ENCODE peak calls at places on chromosome 12, in eight cellular contexts. L, G, J, H, I, E, S and Y are unnamed samples.

GRCh38 chr12:66354291-66354690 is 52.0 kb downstream of the HELB start:
- DNase-seq in L (no peak), G (no peak), J (no peak), H (no peak), I (no peak), E (no peak), S (no peak), Y (no peak)

GRCh38 chr12:2084553-2085296 is 31.9 kb downstream of the CACNA1C start:
- DNase-seq in L (peak; percentile 89), G (no peak), J (no peak), H (no peak), I (no peak), E (peak; percentile 64), S (no peak), Y (no peak)

GRCh38 chr12:27333311-27334009 is 824 bp downstream of the BMAL2 start:
- DNase-seq in L (no peak), G (peak; percentile 18), J (peak; percentile 61), H (peak; percentile 48), I (peak; percentile 52), E (no peak), S (no peak), Y (peak; percentile 30)

GRCh38 chr12:80121661-80122060 is 22.3 kb downstream of the OTOGL start:
- DNase-seq in L (no peak), G (no peak), J (no peak), H (no peak), I (no peak), E (no peak), S (no peak), Y (no peak)

GRCh38 chr12:58894040-58894439 is 26.3 kb downstream of the LRIG3 start:
- DNase-seq in L (no peak), G (no peak), J (no peak), H (no peak), I (no peak), E (no peak), S (peak; percentile 14), Y (no peak)

GRCh38 chr12:70366581-70367267 is 634 bp downstream of the KCNMB4 start:
- DNase-seq in L (peak; percentile 19), G (peak; percentile 63), J (peak; percentile 62), H (peak; percentile 50), I (peak; percentile 37), E (peak; percentile 44), S (peak; percentile 36), Y (peak; percentile 66)

GRCh38 chr12:79689477-79690155 is 1.1 kb downstream of the PAWR start:
- DNase-seq in L (peak; percentile 46), G (peak; percentile 42), J (peak; percentile 62), H (peak; percentile 33), I (peak; percentile 68), E (peak; percentile 18), S (peak; percentile 44), Y (no peak)

GRCh38 chr12:57166971-57167371 is 19.6 kb upstream of the LRP1-AS start:
- DNase-seq in L (peak; percentile 90), G (no peak), J (peak; percentile 68), H (no peak), I (no peak), E (no peak), S (no peak), Y (no peak)

GRCh38 chr12:123995023-123995422 is 22.0 kb downstream of the ZNF664 start:
- DNase-seq in L (peak; percentile 80), G (no peak), J (no peak), H (no peak), I (no peak), E (no peak), S (no peak), Y (no peak)

GRCh38 chr12:52307836-52308806 is 13.1 kb downstream of the KRT83 start:
- DNase-seq in L (no peak), G (peak; percentile 12), J (peak; percentile 78), H (peak; percentile 80), I (peak; percentile 45), E (peak; percentile 42), S (no peak), Y (peak; percentile 66)

GRCh38 chr12:98870521-98870920 is 225.4 kb downstream of the APAF1 start:
- DNase-seq in L (no peak), G (no peak), J (no peak), H (no peak), I (no peak), E (peak; percentile 90), S (no peak), Y (peak; percentile 72)

GRCh38 chr12:112309797-112310196 is 72.4 kb downstream of the HECTD4 start:
- DNase-seq in L (peak; percentile 35), G (no peak), J (no peak), H (no peak), I (no peak), E (no peak), S (no peak), Y (no peak)

GRCh38 chr12:76444408-76444984 is 96.3 kb upstream of the BBS10 start:
- DNase-seq in L (peak; percentile 40), G (no peak), J (no peak), H (no peak), I (no peak), E (no peak), S (no peak), Y (no peak)

GRCh38 chr12:52141306-52141705 is 50.5 kb downstream of the KRT80 start:
- DNase-seq in L (no peak), G (no peak), J (no peak), H (peak; percentile 42), I (no peak), E (no peak), S (peak; percentile 45), Y (no peak)

GRCh38 chr12:107551434-107551833 is 134.2 kb upstream of the PWP1 start:
- DNase-seq in L (no peak), G (no peak), J (no peak), H (no peak), I (no peak), E (no peak), S (no peak), Y (no peak)

GRCh38 chr12:54215990-54216579 is 27.3 kb upstream of the SMUG1 start:
- DNase-seq in L (peak; percentile 40), G (no peak), J (peak; percentile 63), H (no peak), I (no peak), E (peak; percentile 35), S (no peak), Y (peak; percentile 40)

GRCh38 chr12:3445127-3445978 is 45.6 kb upstream of the PRMT8 start:
- DNase-seq in L (no peak), G (no peak), J (no peak), H (no peak), I (no peak), E (peak; percentile 90), S (no peak), Y (peak; percentile 40)

GRCh38 chr12:76784600-76785051 is 20.7 kb downstream of the ZDHHC17 start:
- DNase-seq in L (peak; percentile 64), G (no peak), J (no peak), H (no peak), I (no peak), E (no peak), S (no peak), Y (no peak)

GRCh38 chr12:19994970-19995369 is 373.4 kb upstream of the PDE3A start:
- DNase-seq in L (peak; percentile 24), G (no peak), J (no peak), H (no peak), I (no peak), E (no peak), S (no peak), Y (no peak)

GRCh38 chr12:119809023-119809422 is 68.1 kb downstream of the CIT start:
- DNase-seq in L (no peak), G (no peak), J (no peak), H (no peak), I (no peak), E (no peak), S (no peak), Y (no peak)

GRCh38 chr12:27674989-27675388 is 21.3 kb upstream of the REP15 start:
- DNase-seq in L (no peak), G (peak; percentile 27), J (no peak), H (no peak), I (no peak), E (no peak), S (no peak), Y (no peak)

GRCh38 chr12:120249875-120250795 is 15.4 kb downstream of the PXN start:
- DNase-seq in L (peak; percentile 55), G (no peak), J (no peak), H (no peak), I (no peak), E (no peak), S (no peak), Y (no peak)

GRCh38 chr12:47228802-47229201 is 149.0 kb upstream of the AMIGO2 start:
- DNase-seq in L (no peak), G (no peak), J (no peak), H (no peak), I (no peak), E (no peak), S (no peak), Y (no peak)

GRCh38 chr12:31773223-31773750 is 44.5 kb upstream of the AMN1 start:
- DNase-seq in L (peak; percentile 12), G (peak; percentile 70), J (no peak), H (no peak), I (no peak), E (peak; percentile 3), S (peak; percentile 35), Y (peak; percentile 24)

GRCh38 chr12:111767362-111768158 is 827 bp downstream of the ALDH2 start:
- DNase-seq in L (peak; percentile 65), G (peak; percentile 40), J (no peak), H (peak; percentile 31), I (peak; percentile 66), E (no peak), S (no peak), Y (no peak)

GRCh38 chr12:78002878-78003277 is 172.2 kb downstream of the NAV3 start:
- DNase-seq in L (peak; percentile 49), G (no peak), J (no peak), H (no peak), I (no peak), E (no peak), S (peak; percentile 37), Y (peak; percentile 15)

GRCh38 chr12:6450869-6451347 is 934 bp upstream of the TAPBPL start:
- DNase-seq in L (no peak), G (no peak), J (no peak), H (no peak), I (peak; percentile 59), E (no peak), S (no peak), Y (no peak)

GRCh38 chr12:122486805-122487426 is 13.8 kb downstream of the ZCCHC8 start:
- DNase-seq in L (no peak), G (no peak), J (no peak), H (no peak), I (no peak), E (no peak), S (no peak), Y (no peak)

GRCh38 chr12:12486661-12487240 is 75.9 kb downstream of the DUSP16 start:
- DNase-seq in L (no peak), G (no peak), J (no peak), H (no peak), I (no peak), E (no peak), S (peak; percentile 7), Y (no peak)

GRCh38 chr12:93318720-93319522 is 58.8 kb upstream of the NUDT4 start:
- DNase-seq in L (no peak), G (no peak), J (no peak), H (no peak), I (no peak), E (peak; percentile 83), S (no peak), Y (peak; percentile 81)

GRCh38 chr12:90299121-90299520 is 590.5 kb upstream of the ATP2B1 start:
- DNase-seq in L (no peak), G (no peak), J (peak; percentile 15), H (no peak), I (no peak), E (no peak), S (no peak), Y (no peak)